ENCODE peak calls at places on chromosomes 5 and 9, in eight cellular contexts. One of them, this sample, is unnamed.

GRCh38 chr9:128286435-128286834 is 10.4 kb downstream of the SWI5 start:
- DNase-seq in heart right ventricle: peak; percentile 59
- DNase-seq in right atrium auricular region: no peak
- DNase-seq in suprapubic skin: no peak
- DNase-seq in tibial artery: no peak
- DNase-seq in small intestine: no peak
- DNase-seq in vagina: no peak
- DNase-seq in heart left ventricle: peak; percentile 70
- DNase-seq in this sample: no peak

GRCh38 chr9:92749071-92749933 is 15.3 kb downstream of the BICD2 start:
- DNase-seq in right atrium auricular region: no peak
- DNase-seq in suprapubic skin: peak; percentile 62
- DNase-seq in heart left ventricle: no peak
- DNase-seq in vagina: no peak
- DNase-seq in tibial artery: no peak
- DNase-seq in small intestine: no peak
- DNase-seq in heart right ventricle: no peak
- DNase-seq in this sample: peak; percentile 25

GRCh38 chr9:127664678-127665507 is 41.9 kb upstream of the CFAP157 start:
- DNase-seq in small intestine: peak; percentile 39
- DNase-seq in heart right ventricle: no peak
- DNase-seq in heart left ventricle: no peak
- DNase-seq in tibial artery: no peak
- DNase-seq in suprapubic skin: no peak
- DNase-seq in vagina: no peak
- DNase-seq in right atrium auricular region: no peak
- DNase-seq in this sample: no peak

GRCh38 chr5:177523711-177524538 is 7.2 kb upstream of the DDX41 start:
- DNase-seq in vagina: no peak
- DNase-seq in heart left ventricle: no peak
- DNase-seq in small intestine: no peak
- DNase-seq in suprapubic skin: no peak
- DNase-seq in tibial artery: no peak
- DNase-seq in heart right ventricle: no peak
- DNase-seq in right atrium auricular region: no peak
- DNase-seq in this sample: no peak

GRCh38 chr5:173010021-173010420 is 26.4 kb downstream of the ATP6V0E1 start:
- DNase-seq in suprapubic skin: no peak
- DNase-seq in heart right ventricle: no peak
- DNase-seq in right atrium auricular region: no peak
- DNase-seq in tibial artery: no peak
- DNase-seq in heart left ventricle: no peak
- DNase-seq in vagina: no peak
- DNase-seq in small intestine: no peak
- DNase-seq in this sample: no peak

GRCh38 chr5:128036961-128037360 is 46.6 kb upstream of the SLC12A2 start:
- DNase-seq in small intestine: no peak
- DNase-seq in right atrium auricular region: no peak
- DNase-seq in vagina: no peak
- DNase-seq in heart left ventricle: no peak
- DNase-seq in heart right ventricle: no peak
- DNase-seq in tibial artery: no peak
- DNase-seq in suprapubic skin: no peak
- DNase-seq in this sample: no peak

GRCh38 chr9:61673247-61673646 is 483.4 kb downstream of the SPATA31A7 start:
- DNase-seq in suprapubic skin: peak; percentile 45
- DNase-seq in vagina: peak; percentile 72
- DNase-seq in right atrium auricular region: no peak
- DNase-seq in tibial artery: no peak
- DNase-seq in small intestine: no peak
- DNase-seq in heart left ventricle: no peak
- DNase-seq in heart right ventricle: no peak
- DNase-seq in this sample: no peak

GRCh38 chr5:10702911-10703491 is 58.0 kb downstream of the DAP start:
- DNase-seq in heart right ventricle: no peak
- DNase-seq in heart left ventricle: no peak
- DNase-seq in suprapubic skin: no peak
- DNase-seq in small intestine: no peak
- DNase-seq in tibial artery: no peak
- DNase-seq in vagina: no peak
- DNase-seq in right atrium auricular region: no peak
- DNase-seq in this sample: no peak

GRCh38 chr5:111326551-111326950 is 102.4 kb downstream of the CAMK4 start:
- DNase-seq in heart left ventricle: no peak
- DNase-seq in small intestine: no peak
- DNase-seq in heart right ventricle: no peak
- DNase-seq in suprapubic skin: no peak
- DNase-seq in vagina: no peak
- DNase-seq in tibial artery: no peak
- DNase-seq in right atrium auricular region: no peak
- DNase-seq in this sample: no peak

GRCh38 chr9:16434522-16434921 is 435.9 kb downstream of the BNC2 start:
- DNase-seq in heart right ventricle: no peak
- DNase-seq in suprapubic skin: no peak
- DNase-seq in tibial artery: no peak
- DNase-seq in vagina: no peak
- DNase-seq in right atrium auricular region: no peak
- DNase-seq in small intestine: no peak
- DNase-seq in heart left ventricle: no peak
- DNase-seq in this sample: no peak

GRCh38 chr5:138230261-138230660 is 17.1 kb upstream of the CDC23 start:
- DNase-seq in heart right ventricle: peak; percentile 53
- DNase-seq in vagina: no peak
- DNase-seq in suprapubic skin: no peak
- DNase-seq in small intestine: no peak
- DNase-seq in right atrium auricular region: peak; percentile 61
- DNase-seq in tibial artery: peak; percentile 33
- DNase-seq in heart left ventricle: peak; percentile 81
- DNase-seq in this sample: no peak

GRCh38 chr9:99056186-99056585 is 48.7 kb upstream of the TGFBR1 start:
- DNase-seq in tibial artery: no peak
- DNase-seq in suprapubic skin: no peak
- DNase-seq in heart right ventricle: no peak
- DNase-seq in heart left ventricle: no peak
- DNase-seq in small intestine: no peak
- DNase-seq in vagina: no peak
- DNase-seq in right atrium auricular region: no peak
- DNase-seq in this sample: no peak
- H3K4me1 ChIP-seq in tibial artery: no peaks in the 10 kb centered on the region
- H3K4me1 ChIP-seq in suprapubic skin: peaks cover 21% of the 10 kb centered on the region
- H3K4me1 ChIP-seq in heart right ventricle: peaks cover 17% of the 10 kb centered on the region
- H3K4me1 ChIP-seq in heart left ventricle: peaks cover 7% of the 10 kb centered on the region
- H3K4me1 ChIP-seq in small intestine: no peaks in the 10 kb centered on the region
- H3K4me1 ChIP-seq in vagina: peaks cover 7% of the 10 kb centered on the region
- H3K4me1 ChIP-seq in right atrium auricular region: peaks cover 17% of the 10 kb centered on the region
- H3K4me1 ChIP-seq in this sample: no peaks in the 10 kb centered on the region

DNA sequence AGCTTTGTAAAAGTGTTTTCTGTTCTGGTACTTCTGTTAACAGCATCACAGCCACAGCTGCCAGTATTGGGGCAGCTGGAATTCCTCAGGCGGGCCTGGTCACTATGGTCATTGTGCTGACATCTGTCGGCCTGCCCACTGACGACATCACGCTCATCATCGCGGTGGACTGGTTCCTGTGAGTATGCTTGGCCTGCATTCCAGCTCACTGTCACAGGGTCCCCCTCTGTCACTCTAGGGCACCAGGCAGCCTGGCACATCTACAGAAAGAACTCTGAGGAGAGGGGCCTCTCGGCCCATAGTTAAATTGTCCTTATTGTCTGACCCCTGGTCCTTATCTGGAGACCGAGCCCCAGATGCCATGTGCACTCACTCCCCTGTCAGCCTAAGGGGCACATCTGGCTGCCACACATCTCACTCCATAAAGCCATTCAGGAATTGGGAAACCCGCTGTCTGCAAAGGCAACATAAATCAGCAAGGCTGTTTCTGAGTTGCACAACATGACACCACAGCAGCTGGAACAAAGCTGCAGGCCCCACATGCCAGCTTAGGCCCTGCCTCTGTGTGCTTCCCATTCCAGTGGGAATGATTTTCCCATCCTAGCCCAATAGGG is 77.5 kb downstream of the SLC1A3 start:
- DNase-seq in heart left ventricle: peak; percentile 86
- DNase-seq in small intestine: no peak
- DNase-seq in vagina: no peak
- DNase-seq in right atrium auricular region: peak; percentile 76
- DNase-seq in suprapubic skin: peak; percentile 81
- DNase-seq in heart right ventricle: peak; percentile 41
- DNase-seq in tibial artery: no peak
- DNase-seq in this sample: no peak
- H3K27me3 ChIP-seq in heart left ventricle: no peaks in the 10 kb centered on the region
- H3K27me3 ChIP-seq in small intestine: peaks cover 2% of the 10 kb centered on the region
- H3K27me3 ChIP-seq in vagina: no peaks in the 10 kb centered on the region
- H3K27me3 ChIP-seq in right atrium auricular region: no peaks in the 10 kb centered on the region
- H3K27me3 ChIP-seq in suprapubic skin: no peaks in the 10 kb centered on the region
- H3K27me3 ChIP-seq in heart right ventricle: no peaks in the 10 kb centered on the region
- H3K27me3 ChIP-seq in tibial artery: no peaks in the 10 kb centered on the region
- H3K27me3 ChIP-seq in this sample: no peaks in the 10 kb centered on the region

DNA sequence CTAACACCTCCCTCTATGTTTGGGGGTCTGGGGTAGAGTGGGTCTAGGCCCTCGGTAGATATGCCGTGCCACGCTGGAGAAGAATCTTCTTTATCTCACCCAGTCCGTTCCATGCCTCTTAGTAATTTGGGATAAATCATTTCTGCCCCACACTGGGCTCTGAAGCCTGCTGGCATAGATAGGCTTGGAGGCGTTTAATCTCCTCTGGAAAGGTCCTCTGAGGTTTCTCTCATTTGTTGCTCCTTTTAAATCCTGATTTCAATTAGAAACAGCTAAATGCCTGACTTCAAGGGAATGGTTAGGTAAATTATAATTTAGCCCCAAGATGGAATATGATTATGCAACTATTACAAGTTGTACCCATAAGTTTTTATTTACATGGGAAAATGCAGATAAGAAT is 57.8 kb upstream of the AKNA start:
- DNase-seq in tibial artery: no peak
- DNase-seq in heart right ventricle: no peak
- DNase-seq in small intestine: no peak
- DNase-seq in heart left ventricle: no peak
- DNase-seq in right atrium auricular region: no peak
- DNase-seq in vagina: no peak
- DNase-seq in suprapubic skin: no peak
- DNase-seq in this sample: no peak
- H3K27ac ChIP-seq in tibial artery: no peak overlapping the region
- H3K27ac ChIP-seq in heart right ventricle: no peak overlapping the region
- H3K27ac ChIP-seq in small intestine: no peak overlapping the region
- H3K27ac ChIP-seq in heart left ventricle: no peak overlapping the region
- H3K27ac ChIP-seq in right atrium auricular region: no peak overlapping the region
- H3K27ac ChIP-seq in vagina: no peak overlapping the region
- H3K27ac ChIP-seq in suprapubic skin: no peak overlapping the region
- H3K27ac ChIP-seq in this sample: no peak overlapping the region

GRCh38 chr5:96881511-96882115 is 5.3 kb downstream of the ERAP2 start:
- DNase-seq in tibial artery: no peak
- DNase-seq in suprapubic skin: no peak
- DNase-seq in heart right ventricle: no peak
- DNase-seq in right atrium auricular region: no peak
- DNase-seq in heart left ventricle: no peak
- DNase-seq in vagina: no peak
- DNase-seq in small intestine: peak; percentile 45
- DNase-seq in this sample: no peak
- H3K4me1 ChIP-seq in tibial artery: no peaks in the 10 kb centered on the region
- H3K4me1 ChIP-seq in suprapubic skin: peaks cover 30% of the 10 kb centered on the region
- H3K4me1 ChIP-seq in heart right ventricle: peaks cover 11% of the 10 kb centered on the region
- H3K4me1 ChIP-seq in right atrium auricular region: peaks cover 10% of the 10 kb centered on the region
- H3K4me1 ChIP-seq in heart left ventricle: no peaks in the 10 kb centered on the region
- H3K4me1 ChIP-seq in vagina: peaks cover 35% of the 10 kb centered on the region
- H3K4me1 ChIP-seq in small intestine: peaks cover 21% of the 10 kb centered on the region
- H3K4me1 ChIP-seq in this sample: no peaks in the 10 kb centered on the region

DNA sequence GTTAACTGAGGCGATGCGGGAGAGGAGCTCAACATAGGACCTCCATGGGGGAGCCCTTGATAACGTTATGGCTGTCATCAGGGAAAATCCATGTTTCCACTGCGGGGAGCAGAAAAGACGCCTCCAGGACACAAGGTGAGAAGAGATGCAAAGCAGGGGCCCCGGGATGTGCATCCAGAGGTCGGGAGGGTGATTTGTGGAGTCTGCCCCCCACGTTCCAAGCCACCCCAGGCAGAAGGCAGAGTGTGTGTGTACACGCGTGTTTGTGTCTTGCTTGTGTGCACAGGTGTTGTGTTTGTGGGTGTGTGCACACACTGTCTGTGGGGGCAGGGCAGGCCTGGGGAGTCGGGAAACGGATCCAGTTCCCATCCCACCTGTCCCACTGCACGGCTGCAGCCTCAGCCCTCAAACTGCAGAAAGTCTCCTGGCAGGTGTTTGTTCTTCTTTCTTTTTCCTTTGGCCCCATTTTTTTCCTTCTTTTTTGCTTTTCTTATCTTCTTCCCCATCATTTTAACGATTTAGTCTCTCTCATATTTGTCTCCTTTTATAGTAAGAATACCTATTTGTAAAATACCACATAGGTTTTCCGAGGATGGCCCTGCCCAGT is 17.4 kb upstream of the PLEKHG4B start:
- DNase-seq in vagina: peak; percentile 74
- DNase-seq in heart left ventricle: no peak
- DNase-seq in right atrium auricular region: peak; percentile 43
- DNase-seq in tibial artery: no peak
- DNase-seq in heart right ventricle: no peak
- DNase-seq in suprapubic skin: no peak
- DNase-seq in small intestine: no peak
- DNase-seq in this sample: no peak
- H3K27me3 ChIP-seq in vagina: no peaks in the 10 kb centered on the region
- H3K27me3 ChIP-seq in heart left ventricle: no peaks in the 10 kb centered on the region
- H3K27me3 ChIP-seq in right atrium auricular region: no peaks in the 10 kb centered on the region
- H3K27me3 ChIP-seq in tibial artery: peaks cover 32% of the 10 kb centered on the region
- H3K27me3 ChIP-seq in heart right ventricle: peaks cover 5% of the 10 kb centered on the region
- H3K27me3 ChIP-seq in suprapubic skin: peaks cover 37% of the 10 kb centered on the region
- H3K27me3 ChIP-seq in small intestine: peaks cover 4% of the 10 kb centered on the region
- H3K27me3 ChIP-seq in this sample: no peaks in the 10 kb centered on the region

This sample was measured in right lobe of liver.